ENCODE peak calls at places on chromosome 3, in four cellular contexts. N, G, A and E are unnamed samples. For H3K4me1, the result is how much of the 10 kb centered on the place peaks cover.

GRCh38 chr3:43766672-43767465 is 76.1 kb downstream of the ABHD5 start:
- DNase-seq in N (no peak), G (no peak), A (no peak), E (no peak)

GRCh38 chr3:124014366-124014942 is 22.5 kb upstream of the ROPN1 start:
- DNase-seq in A (no peak), G (no peak), N (no peak), E (no peak)

GRCh38 chr3:168540726-168541125 is 445.0 kb upstream of the GOLIM4 start:
- DNase-seq in N (no peak), G (no peak), A (no peak), E (no peak)

GRCh38 chr3:54951405-54951804 is 23.5 kb upstream of the LRTM1 start:
- DNase-seq in A (no peak), G (peak), N (peak), E (no peak)

GRCh38 chr3:79081285-79081684 is 686.5 kb downstream of the ROBO1 start:
- DNase-seq in A (no peak), N (peak), G (no peak), E (no peak)

GRCh38 chr3:134885877-134886621 is 91.0 kb downstream of the EPHB1 start:
- DNase-seq in N (no peak), A (peak), G (no peak), E (peak)

GRCh38 chr3:34882764-34883163 is 756.6 kb upstream of the ARPP21 start:
- DNase-seq in A (no peak), G (no peak), N (no peak), E (no peak)

GRCh38 chr3:184685646-184686045 is 26.2 kb downstream of the MAGEF1 start:
- DNase-seq in N (no peak), A (no peak), G (peak), E (no peak)

GRCh38 chr3:137709011-137709601 is 55.0 kb upstream of the SOX14 start:
- DNase-seq in G (peak), N (peak), A (no peak), E (peak)

GRCh38 chr3:69212411-69213160 is 90.2 kb upstream of the LMOD3 start:
- DNase-seq in A (no peak), G (no peak), N (peak), E (no peak)

GRCh38 chr3:113783463-113783862 is 36.6 kb downstream of the ATP6V1A start:
- DNase-seq in N (no peak), G (no peak), A (no peak), E (peak)

GRCh38 chr3:125059488-125060245 is 3.9 kb upstream of the HEG1 start:
- DNase-seq in A (no peak), G (no peak), N (no peak), E (no peak)

GRCh38 chr3:138068046-138068445 is 47.4 kb downstream of the DZIP1L start:
- DNase-seq in N (no peak), G (no peak), A (no peak), E (no peak)

GRCh38 chr3:81581966-81582599 is 179.4 kb downstream of the GBE1 start:
- DNase-seq in N (peak), G (no peak), A (peak), E (peak)

GRCh38 chr3:98705694-98706093 is 57.4 kb upstream of the ST3GAL6 start:
- DNase-seq in G (no peak), A (no peak), N (no peak), E (no peak)

GRCh38 chr3:13642597-13642996 is 93.7 kb downstream of the FBLN2 start:
- DNase-seq in A (no peak), G (no peak), N (no peak), E (no peak)

GRCh38 chr3:53837331-53837730 is 8.9 kb downstream of the CHDH start:
- DNase-seq in A (no peak), G (no peak), N (no peak), E (no peak)

GRCh38 chr3:16085884-16086608 is 88.4 kb upstream of the GALNT15 start:
- DNase-seq in G (no peak), A (no peak), N (no peak), E (no peak)

GRCh38 chr3:126356373-126357298 is 572 bp downstream of the KLF15 start:
- DNase-seq in G (peak), A (no peak), N (no peak), E (no peak)

GRCh38 chr3:193648542-193649076 is 55.6 kb downstream of the OPA1 start:
- DNase-seq in A (no peak), N (no peak), G (no peak), E (no peak)

GRCh38 chr3:129065727-129066087 is 5.1 kb downstream of the GP9 start:
- DNase-seq in N (no peak), A (no peak), G (no peak), E (no peak)

GRCh38 chr3:43505351-43505750 is 116.5 kb downstream of the ANO10 start:
- DNase-seq in N (no peak), A (no peak), G (no peak), E (no peak)

GRCh38 chr3:32405155-32405554 is 13.5 kb downstream of the CMTM7 start:
- DNase-seq in A (no peak), N (no peak), G (no peak), E (no peak)

GRCh38 chr3:159762981-159763465 is 225.6 kb upstream of the IL12A start:
- DNase-seq in N (no peak), G (peak), A (no peak), E (peak)

GRCh38 chr3:100159564-100160153 is 45.4 kb upstream of the FILIP1L start:
- DNase-seq in N (no peak), A (no peak), G (no peak), E (no peak)

GRCh38 chr3:42511196-42511595 is 8.8 kb downstream of the VIPR1 start:
- DNase-seq in N (no peak), A (no peak), G (no peak), E (no peak)

GRCh38 chr3:188348445-188349244 is 194.7 kb downstream of the LPP start:
- DNase-seq in G (no peak), N (peak), A (no peak), E (no peak)

GRCh38 chr3:72938471-72939265 is 50.8 kb downstream of the GXYLT2 start:
- DNase-seq in A (no peak), G (peak), N (peak), E (peak)

GRCh38 chr3:197750863-197751737 is 1.4 kb downstream of the FYTTD1 start:
- DNase-seq in G (no peak), A (no peak), N (no peak), E (peak)

GRCh38 chr3:49713336-49714105 is 6.0 kb downstream of the AMIGO3 start:
- DNase-seq in G (no peak), A (no peak), N (no peak), E (no peak)

GRCh38 chr3:158642474-158643210 is 1.7 kb upstream of the GFM1 start:
- DNase-seq in A (no peak), N (no peak), G (no peak), E (no peak)

GRCh38 chr3:70028311-70028710 is 28.8 kb downstream of the SAMMSON start:
- DNase-seq in G (no peak), A (no peak), N (no peak), E (no peak)

GRCh38 chr3:73504255-73504654 is 120.5 kb downstream of the PDZRN3 start:
- DNase-seq in N (no peak), A (no peak), G (no peak), E (no peak)

GRCh38 chr3:13561967-13562366 is 13.0 kb downstream of the FBLN2 start:
- DNase-seq in G (no peak), N (no peak), A (no peak), E (no peak)

GRCh38 chr3:108341911-108342310 is 45.6 kb downstream of the HHLA2 start:
- DNase-seq in G (no peak), A (no peak), N (no peak), E (no peak)

GRCh38 chr3:118641608-118642007 is 393.0 kb downstream of the IGSF11 start:
- DNase-seq in A (no peak), G (peak), N (no peak), E (no peak)

GRCh38 chr3:104642827-104643226 is 723.9 kb upstream of the ALCAM start:
- DNase-seq in A (no peak), G (no peak), N (no peak), E (no peak)

GRCh38 chr3:114078126-114078525 is 21.6 kb downstream of the QTRT2 start:
- DNase-seq in N (no peak), G (no peak), A (no peak), E (no peak)

GRCh38 chr3:107690522-107691138 is 167.9 kb downstream of the BBX start:
- DNase-seq in N (peak), G (no peak), A (no peak), E (peak)

GRCh38 chr3:45343947-45344346 is 44.4 kb upstream of the LARS2 start:
- DNase-seq in G (no peak), A (no peak), N (peak), E (no peak)

GRCh38 chr3:23071758-23072157 is 131.4 kb upstream of the UBE2E2 start:
- DNase-seq in A (no peak), N (no peak), G (no peak), E (no peak)
- H3K4me1 ChIP-seq in A (under half), N (under half), G (under half), E (under half)

GRCh38 chr3:149615731-149616221 is 42.0 kb downstream of the WWTR1 start:
- DNase-seq in G (no peak), A (no peak), N (peak), E (no peak)
- H3K27ac ChIP-seq in G (no peak), A (no peak), N (peak), E (no peak)

GRCh38 chr3:117628896-117629295 is 919.3 kb downstream of the TUSC7 start:
- DNase-seq in G (no peak), N (no peak), A (no peak), E (peak)
- H3K9ac ChIP-seq in G (no peak), N (no peak), A (no peak), E (peak)

GRCh38 chr3:171257251-171258179 is 202.7 kb downstream of the TNIK start:
- DNase-seq in G (no peak), N (no peak), A (peak), E (no peak)
- H3K4me1 ChIP-seq in G (under half), N (under half), A (half or more), E (under half)

GRCh38 chr3:140941090-140941433 is 574 bp upstream of the SLC25A36 start:
- DNase-seq in G (no peak), N (no peak), A (no peak), E (no peak)
- H3K27ac ChIP-seq in G (peak), N (peak), A (peak), E (peak)

DNA sequence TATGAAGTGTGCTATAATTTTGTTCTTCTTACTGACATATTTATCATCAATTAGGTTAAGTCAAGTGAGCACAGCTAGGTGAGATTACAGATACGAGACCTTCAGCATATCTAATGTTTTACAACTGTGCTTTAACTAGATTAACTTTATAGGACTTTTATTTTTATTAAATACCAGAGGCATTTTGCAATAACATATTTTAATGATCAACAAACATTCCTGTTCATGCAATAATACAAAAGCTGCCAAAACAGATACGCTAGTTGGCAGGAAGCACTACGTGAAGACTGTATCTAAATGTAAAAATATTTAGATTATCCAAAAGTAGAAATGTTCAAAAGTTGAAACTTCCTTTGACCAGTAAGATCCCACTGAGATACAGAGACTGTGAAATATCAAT is 139.2 kb downstream of the CBLB start:
- DNase-seq in N (no peak), G (no peak), A (no peak), E (no peak)
- H3K9ac ChIP-seq in N (no peak), G (no peak), A (no peak), E (no peak)

GRCh38 chr3:30292192-30292893 is 314.1 kb upstream of the TGFBR2 start:
- DNase-seq in G (no peak), A (no peak), N (peak), E (no peak)
- H3K4me1 ChIP-seq in G (under half), A (under half), N (half or more), E (under half)

GRCh38 chr3:61561374-61562041 is at the start of gene PTPRG:
- DNase-seq in G (no peak), A (no peak), N (peak), E (peak)

GRCh38 chr3:61562042-61562809 is 855 bp downstream of the PTPRG start:
- DNase-seq in N (no peak), A (no peak), G (no peak), E (no peak)

GRCh38 chr3:61564405-61565059 is 3.2 kb downstream of the PTPRG start:
- DNase-seq in N (no peak), G (peak), A (no peak), E (no peak)

GRCh38 chr3:61563614-61564404 is 2.4 kb downstream of the PTPRG start:
- DNase-seq in A (no peak), N (no peak), G (no peak), E (no peak)

DNA sequence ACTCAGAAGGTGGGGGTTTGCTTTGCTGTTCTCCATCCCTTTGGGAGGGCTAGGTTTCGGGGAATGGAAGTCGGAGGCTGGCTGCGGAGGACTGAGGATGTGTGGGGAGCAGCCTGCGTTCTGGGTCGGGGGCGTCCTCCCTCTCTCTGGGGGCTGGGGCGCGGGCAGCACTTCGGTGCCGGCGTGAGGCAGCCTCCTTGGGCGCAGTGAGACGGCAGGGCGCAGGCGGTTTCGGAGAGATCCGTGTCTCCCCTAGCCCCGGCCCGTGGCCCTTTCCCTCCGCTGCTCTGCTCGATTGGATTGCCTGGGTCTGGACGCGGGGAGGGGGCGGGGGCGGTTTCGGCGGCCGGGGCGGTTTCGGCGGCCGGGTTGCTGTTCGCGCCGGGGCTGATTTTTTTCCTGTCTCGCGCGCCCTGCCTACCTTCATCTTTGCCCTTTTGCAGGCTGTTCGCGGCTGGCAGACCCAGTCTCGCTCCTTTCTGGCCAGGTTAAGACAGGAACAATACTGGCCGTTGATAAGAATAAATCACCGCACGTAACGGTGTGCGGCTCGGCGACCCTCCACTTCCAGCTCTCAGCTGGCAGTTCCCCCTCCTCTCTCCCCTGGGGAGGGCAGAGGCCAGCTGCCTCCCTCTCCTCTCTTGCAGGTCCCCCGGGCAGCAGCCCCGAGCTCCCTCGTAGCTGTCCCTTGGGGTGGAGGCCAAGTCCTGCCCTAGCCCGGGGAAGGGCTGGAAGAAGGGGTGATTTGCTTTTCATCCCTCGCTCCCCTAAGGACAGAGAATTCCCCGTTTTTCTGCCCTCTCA is 1.6 kb downstream of the PTPRG start:
- DNase-seq in G (no peak), A (no peak), N (peak), E (peak)
- H3K27ac ChIP-seq in G (no peak), A (no peak), N (no peak), E (no peak)

DNA sequence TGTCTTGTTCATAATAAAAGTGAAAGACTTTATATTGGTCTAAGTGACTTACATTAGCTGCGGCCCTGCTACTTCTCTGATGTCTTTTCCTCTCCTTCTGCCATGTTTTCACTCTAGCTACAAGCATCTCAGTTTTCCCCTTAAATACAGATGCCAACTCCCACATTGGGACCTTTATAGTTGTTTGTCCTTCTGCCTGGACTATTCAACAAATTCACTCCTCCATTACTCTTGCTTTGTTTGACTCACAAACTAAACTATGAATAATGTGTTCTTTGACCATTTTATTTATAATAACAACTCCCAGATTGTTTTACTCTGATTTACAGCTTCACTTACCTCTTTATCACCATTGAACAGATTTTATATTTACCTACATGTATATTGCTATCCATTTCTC is 1369.9 kb downstream of the SI start:
- DNase-seq in N (no peak), G (no peak), A (no peak), E (no peak)
- H3K9ac ChIP-seq in N (no peak), G (no peak), A (no peak), E (no peak)

GRCh38 chr3:52536112-52536368 is 365 bp upstream of the UQCC5 start:
- DNase-seq in A (no peak), G (no peak), N (no peak), E (no peak)
- H3K4me1 ChIP-seq in A (under half), G (under half), N (half or more), E (under half)